ENCODE peak calls at places on chromosomes 4 and X, in eight cellular contexts. One of them, this sample, is unnamed.

GRCh38 chr4:53821179-53821851 is 230.0 kb upstream of the LNX1 start:
- DNase-seq in heart left ventricle: no peak
- DNase-seq in H1: no peak
- DNase-seq in thyroid gland: no peak
- DNase-seq in lower leg skin: no peak
- DNase-seq in body of pancreas: no peak
- DNase-seq in breast epithelium: no peak
- DNase-seq in tibial nerve: no peak
- DNase-seq in this sample: no peak

GRCh38 chr4:127685292-127685691 is 44.9 kb upstream of the SLC25A31 start:
- DNase-seq in heart left ventricle: no peak
- DNase-seq in H1: no peak
- DNase-seq in thyroid gland: no peak
- DNase-seq in lower leg skin: no peak
- DNase-seq in body of pancreas: no peak
- DNase-seq in breast epithelium: no peak
- DNase-seq in tibial nerve: no peak
- DNase-seq in this sample: no peak

GRCh38 chrX:16785247-16786138 is 773 bp upstream of the TXLNG start:
- DNase-seq in heart left ventricle: no peak
- DNase-seq in H1: no peak
- DNase-seq in thyroid gland: peak
- DNase-seq in lower leg skin: peak
- DNase-seq in body of pancreas: peak
- DNase-seq in breast epithelium: peak
- DNase-seq in tibial nerve: no peak
- DNase-seq in this sample: peak

GRCh38 chrX:40058719-40059118 is 39.0 kb downstream of the BCOR start:
- DNase-seq in heart left ventricle: no peak
- DNase-seq in H1: no peak
- DNase-seq in thyroid gland: peak
- DNase-seq in lower leg skin: peak
- DNase-seq in body of pancreas: peak
- DNase-seq in breast epithelium: no peak
- DNase-seq in tibial nerve: no peak
- DNase-seq in this sample: no peak

GRCh38 chrX:15242899-15243555 is 26.9 kb downstream of the ASB9 start:
- DNase-seq in heart left ventricle: peak
- DNase-seq in H1: no peak
- DNase-seq in thyroid gland: peak
- DNase-seq in lower leg skin: no peak
- DNase-seq in body of pancreas: peak
- DNase-seq in breast epithelium: no peak
- DNase-seq in tibial nerve: no peak
- DNase-seq in this sample: peak

GRCh38 chr4:87192155-87192919 is 28.1 kb downstream of the KLHL8 start:
- DNase-seq in heart left ventricle: no peak
- DNase-seq in H1: no peak
- DNase-seq in thyroid gland: no peak
- DNase-seq in lower leg skin: no peak
- DNase-seq in body of pancreas: no peak
- DNase-seq in breast epithelium: no peak
- DNase-seq in tibial nerve: no peak
- DNase-seq in this sample: no peak

GRCh38 chr4:37970702-37971101 is 10.5 kb downstream of the PTTG2 start:
- DNase-seq in heart left ventricle: peak
- DNase-seq in H1: peak
- DNase-seq in thyroid gland: peak
- DNase-seq in lower leg skin: peak
- DNase-seq in body of pancreas: peak
- DNase-seq in breast epithelium: peak
- DNase-seq in tibial nerve: no peak
- DNase-seq in this sample: peak

GRCh38 chr4:80335554-80336358 is at the start of gene CFAP299:
- DNase-seq in heart left ventricle: peak
- DNase-seq in H1: peak
- DNase-seq in thyroid gland: peak
- DNase-seq in lower leg skin: peak
- DNase-seq in body of pancreas: peak
- DNase-seq in breast epithelium: peak
- DNase-seq in tibial nerve: peak
- DNase-seq in this sample: peak

GRCh38 chrX:45601052-45601451 is 400.4 kb upstream of the DIPK2B start:
- DNase-seq in heart left ventricle: no peak
- DNase-seq in H1: peak
- DNase-seq in thyroid gland: no peak
- DNase-seq in lower leg skin: no peak
- DNase-seq in body of pancreas: no peak
- DNase-seq in breast epithelium: no peak
- DNase-seq in tibial nerve: no peak
- DNase-seq in this sample: no peak

GRCh38 chr4:58261526-58261925 is 1151.3 kb upstream of the IGFBP7 start:
- DNase-seq in heart left ventricle: no peak
- DNase-seq in H1: no peak
- DNase-seq in thyroid gland: no peak
- DNase-seq in lower leg skin: no peak
- DNase-seq in body of pancreas: no peak
- DNase-seq in breast epithelium: no peak
- DNase-seq in tibial nerve: no peak
- DNase-seq in this sample: no peak

GRCh38 chr4:13657016-13657415 is 29.5 kb upstream of the BOD1L1 start:
- DNase-seq in heart left ventricle: no peak
- DNase-seq in H1: no peak
- DNase-seq in thyroid gland: no peak
- DNase-seq in lower leg skin: no peak
- DNase-seq in body of pancreas: no peak
- DNase-seq in breast epithelium: no peak
- DNase-seq in tibial nerve: no peak
- DNase-seq in this sample: no peak

GRCh38 chrX:48086119-48086518 is 14.7 kb upstream of the ZNF630 start:
- DNase-seq in heart left ventricle: no peak
- DNase-seq in H1: no peak
- DNase-seq in thyroid gland: no peak
- DNase-seq in lower leg skin: no peak
- DNase-seq in body of pancreas: no peak
- DNase-seq in breast epithelium: no peak
- DNase-seq in tibial nerve: no peak
- DNase-seq in this sample: no peak

GRCh38 chr4:85831647-85832046 is 356.7 kb downstream of the ARHGAP24 start:
- DNase-seq in heart left ventricle: no peak
- DNase-seq in H1: no peak
- DNase-seq in thyroid gland: peak
- DNase-seq in lower leg skin: no peak
- DNase-seq in body of pancreas: peak
- DNase-seq in breast epithelium: no peak
- DNase-seq in tibial nerve: no peak
- DNase-seq in this sample: no peak

DNA sequence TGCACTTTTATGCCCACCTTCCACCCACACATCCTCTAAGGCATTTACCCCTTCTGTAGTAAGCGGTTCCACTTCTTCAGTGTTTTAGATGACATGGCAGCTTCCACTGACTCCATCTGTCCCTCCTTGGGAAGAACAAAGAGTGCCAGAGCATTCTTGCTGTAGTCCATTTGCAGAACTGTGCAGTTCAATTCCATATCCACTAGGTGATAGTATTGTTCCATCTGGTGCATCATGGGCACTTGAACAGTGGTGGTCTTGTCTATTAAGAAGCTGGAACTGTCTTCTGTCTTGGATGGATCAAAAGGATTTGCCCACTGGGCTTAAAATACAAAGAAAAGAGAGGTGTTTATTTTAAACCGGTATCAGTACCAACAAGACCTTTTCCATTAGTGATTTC is 3.5 kb downstream of the SERPINA7 start:
- DNase-seq in heart left ventricle: no peak
- DNase-seq in H1: no peak
- DNase-seq in thyroid gland: no peak
- DNase-seq in lower leg skin: no peak
- DNase-seq in body of pancreas: no peak
- DNase-seq in breast epithelium: no peak
- DNase-seq in tibial nerve: no peak
- DNase-seq in this sample: no peak
- TF ChIP-seq CTCF in heart left ventricle: no peak
- TF ChIP-seq CTCF in H1: peak
- TF ChIP-seq CTCF in thyroid gland: no peak
- TF ChIP-seq CTCF in lower leg skin: no peak
- TF ChIP-seq CTCF in body of pancreas: peak
- TF ChIP-seq CTCF in breast epithelium: no peak
- TF ChIP-seq CTCF in tibial nerve: no peak
- TF ChIP-seq CTCF in this sample: peak

DNA sequence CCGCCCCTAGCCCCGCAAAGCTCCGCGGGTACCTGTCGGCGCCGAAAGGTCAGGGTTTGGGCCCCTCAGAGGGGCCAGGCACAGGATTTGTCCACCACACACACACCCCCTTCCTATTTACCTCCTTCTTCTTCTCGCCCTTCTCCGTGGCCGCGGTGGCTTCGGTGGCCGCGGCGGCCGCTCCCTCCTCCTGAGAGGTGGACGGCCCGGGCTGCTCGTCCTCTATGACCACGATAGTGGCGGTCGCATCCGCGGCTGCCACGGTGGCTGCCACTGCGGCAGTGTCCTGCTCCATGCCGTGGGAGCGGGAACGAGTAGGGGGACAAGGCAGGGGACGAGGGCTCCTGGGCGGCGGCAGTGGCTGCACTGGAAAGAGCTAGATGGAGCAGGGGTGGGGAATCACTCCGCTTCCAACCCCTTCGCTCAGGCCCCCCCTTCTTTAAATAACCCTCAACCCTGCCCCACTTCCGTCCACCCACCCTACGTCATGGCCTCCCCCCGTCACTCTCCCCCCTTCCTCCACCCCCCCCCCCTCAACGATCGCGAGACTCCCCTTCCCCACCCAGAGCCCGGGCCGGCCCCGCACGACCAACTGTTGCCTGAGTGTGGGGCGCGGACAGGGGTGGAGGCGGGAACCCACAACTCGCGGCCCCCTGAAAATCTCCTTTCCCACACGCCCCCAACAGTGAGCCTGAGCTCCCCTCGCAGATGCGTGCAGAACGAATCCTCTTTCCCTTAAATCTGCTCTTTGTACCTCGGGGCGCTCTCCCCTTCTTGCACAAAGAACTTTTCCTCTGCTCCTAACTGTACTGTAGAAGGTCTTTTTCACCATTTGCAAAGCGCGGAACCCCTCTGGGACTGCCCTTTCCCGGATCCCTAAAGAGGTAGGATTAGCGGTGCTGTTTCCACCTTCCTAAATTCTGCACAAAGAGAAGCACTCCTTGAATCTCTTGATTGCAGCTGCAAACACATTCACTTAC is at the start of gene SMARCA1:
- DNase-seq in heart left ventricle: peak
- DNase-seq in H1: no peak
- DNase-seq in thyroid gland: peak
- DNase-seq in lower leg skin: peak
- DNase-seq in body of pancreas: peak
- DNase-seq in breast epithelium: no peak
- DNase-seq in tibial nerve: peak
- DNase-seq in this sample: peak
- TF ChIP-seq POLR2A in heart left ventricle: no peak
- TF ChIP-seq POLR2A in H1: peak
- TF ChIP-seq POLR2A in thyroid gland: no peak
- TF ChIP-seq POLR2A in lower leg skin: no peak
- TF ChIP-seq POLR2A in body of pancreas: peak
- TF ChIP-seq POLR2A in breast epithelium: no peak
- TF ChIP-seq POLR2A in tibial nerve: no peak
- TF ChIP-seq POLR2A in this sample: peak

GRCh38 chr4:109915385-109916002 is 2.8 kb downstream of the EGF start:
- DNase-seq in heart left ventricle: no peak
- DNase-seq in H1: no peak
- DNase-seq in thyroid gland: no peak
- DNase-seq in lower leg skin: no peak
- DNase-seq in body of pancreas: no peak
- DNase-seq in breast epithelium: no peak
- DNase-seq in tibial nerve: no peak
- DNase-seq in this sample: no peak

GRCh38 chr4:109912706-109913621 is at the start of gene EGF:
- DNase-seq in heart left ventricle: peak
- DNase-seq in H1: no peak
- DNase-seq in thyroid gland: peak
- DNase-seq in lower leg skin: no peak
- DNase-seq in body of pancreas: peak
- DNase-seq in breast epithelium: no peak
- DNase-seq in tibial nerve: no peak
- DNase-seq in this sample: peak

GRCh38 chr4:109914356-109914755 is 1.7 kb downstream of the EGF start:
- DNase-seq in heart left ventricle: no peak
- DNase-seq in H1: no peak
- DNase-seq in thyroid gland: no peak
- DNase-seq in lower leg skin: no peak
- DNase-seq in body of pancreas: peak
- DNase-seq in breast epithelium: no peak
- DNase-seq in tibial nerve: no peak
- DNase-seq in this sample: no peak

GRCh38 chr4:109913842-109914241 is 1.2 kb downstream of the EGF start:
- DNase-seq in heart left ventricle: no peak
- DNase-seq in H1: no peak
- DNase-seq in thyroid gland: no peak
- DNase-seq in lower leg skin: no peak
- DNase-seq in body of pancreas: no peak
- DNase-seq in breast epithelium: no peak
- DNase-seq in tibial nerve: no peak
- DNase-seq in this sample: no peak

DNA sequence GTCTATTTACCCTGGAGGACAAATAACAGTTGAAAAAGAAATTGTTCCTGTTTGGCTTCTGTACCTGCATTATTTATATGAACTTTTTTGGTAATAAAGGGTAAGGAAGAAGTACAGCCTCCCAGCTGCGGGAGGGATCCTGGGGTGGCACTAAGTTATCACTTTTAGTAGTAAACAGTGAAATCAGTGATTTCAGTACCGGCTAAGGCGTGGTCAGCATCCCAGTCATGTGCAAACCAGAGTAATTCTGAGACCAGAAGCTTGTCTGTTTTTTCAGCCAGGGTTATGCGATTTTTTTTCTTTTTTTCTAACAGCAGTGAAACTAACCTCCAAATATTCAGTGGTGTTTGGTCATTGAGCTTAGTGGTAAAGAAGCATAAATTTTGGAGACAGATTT is 3.3 kb downstream of the EGF start:
- DNase-seq in heart left ventricle: no peak
- DNase-seq in H1: no peak
- DNase-seq in thyroid gland: no peak
- DNase-seq in lower leg skin: no peak
- DNase-seq in body of pancreas: peak
- DNase-seq in breast epithelium: no peak
- DNase-seq in tibial nerve: no peak
- DNase-seq in this sample: no peak
- H3K4me3 ChIP-seq in heart left ventricle: no peak
- H3K4me3 ChIP-seq in H1: no peak
- H3K4me3 ChIP-seq in thyroid gland: no peak
- H3K4me3 ChIP-seq in lower leg skin: no peak
- H3K4me3 ChIP-seq in body of pancreas: no peak
- H3K4me3 ChIP-seq in breast epithelium: no peak
- H3K4me3 ChIP-seq in tibial nerve: no peak
- H3K4me3 ChIP-seq in this sample: no peak

DNA sequence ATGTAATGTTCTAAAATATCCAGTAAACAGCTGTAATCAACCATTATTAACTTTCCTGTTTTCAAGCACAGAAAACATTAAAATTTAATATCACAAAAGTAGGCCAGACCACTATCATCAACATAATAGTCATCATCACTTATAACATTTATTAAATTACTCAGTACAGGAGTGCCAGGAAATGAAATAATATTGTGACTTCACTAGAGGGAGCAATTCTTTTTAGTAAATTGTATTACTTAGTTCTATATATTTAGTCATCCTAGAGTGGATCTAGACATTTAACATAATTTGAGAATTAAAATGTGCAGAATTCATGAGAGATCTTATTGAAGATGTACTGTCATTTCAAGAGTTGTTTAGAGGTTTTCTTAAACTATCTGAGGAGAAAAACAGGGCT is 33.6 kb downstream of the PITX2 start:
- DNase-seq in heart left ventricle: no peak
- DNase-seq in H1: no peak
- DNase-seq in thyroid gland: no peak
- DNase-seq in lower leg skin: no peak
- DNase-seq in body of pancreas: no peak
- DNase-seq in breast epithelium: no peak
- DNase-seq in tibial nerve: no peak
- DNase-seq in this sample: no peak
- TF ChIP-seq CTCF in heart left ventricle: no peak
- TF ChIP-seq CTCF in H1: no peak
- TF ChIP-seq CTCF in thyroid gland: no peak
- TF ChIP-seq CTCF in lower leg skin: no peak
- TF ChIP-seq CTCF in body of pancreas: no peak
- TF ChIP-seq CTCF in breast epithelium: no peak
- TF ChIP-seq CTCF in tibial nerve: no peak
- TF ChIP-seq CTCF in this sample: no peak

This sample was measured in adrenal gland.